ENCODE peak calls at places on chromosomes 5 and 9, in six cellular contexts. X is spleen, U is endothelial cell of umbilical vein, B is mesendoderm, E is fibroblast of lung, C is psoas muscle. S is an unnamed sample. For H3K4me1, the result is how much of the 10 kb centered on the place peaks cover.

GRCh38 chr5:24268482-24269056 is 376.2 kb downstream of the CDH10 start:
- DNase-seq in C (no peak), B (no peak), U (no peak), X (no peak), E (no peak), S (no peak)

GRCh38 chr5:66848749-66849641 is 252.8 kb downstream of the MAST4 start:
- DNase-seq in B (no peak), X (no peak), U (peak), E (peak), C (no peak), S (no peak)

GRCh38 chr5:32814141-32814540 is 103.0 kb downstream of the NPR3 start:
- DNase-seq in U (no peak), C (no peak), E (peak), X (no peak), B (no peak), S (no peak)

GRCh38 chr9:123953601-123954011 is 23.7 kb upstream of the DENND1A start:
- DNase-seq in C (no peak), B (no peak), U (no peak), E (no peak), X (no peak), S (no peak)

GRCh38 chr9:101580076-101580475 is 14.7 kb downstream of the PPP3R2 start:
- DNase-seq in U (no peak), E (no peak), X (no peak), B (no peak), C (no peak), S (no peak)

GRCh38 chr5:55176176-55176818 is 3.3 kb upstream of the CDC20B start:
- DNase-seq in E (peak), X (peak), C (peak), B (peak), U (peak), S (no peak)

GRCh38 chr5:127518319-127518621 is 830 bp downstream of the PRRC1 start:
- DNase-seq in C (no peak), U (no peak), X (no peak), E (peak), B (no peak), S (peak)

GRCh38 chr9:131310833-131311554 is 21.5 kb downstream of the PLPP7 start:
- DNase-seq in E (no peak), U (no peak), C (peak), B (peak), X (peak), S (peak)

GRCh38 chr5:143154495-143155375 is 248.8 kb downstream of the NR3C1 start:
- DNase-seq in C (no peak), B (peak), X (no peak), U (no peak), E (peak), S (no peak)

GRCh38 chr9:121192959-121193645 is 8.6 kb downstream of the RAB14 start:
- DNase-seq in E (peak), X (no peak), U (no peak), B (peak), C (no peak), S (no peak)

GRCh38 chr5:76716456-76717157 is 681 bp downstream of the F2R start:
- DNase-seq in X (peak), B (peak), E (no peak), U (peak), C (no peak), S (no peak)

DNA sequence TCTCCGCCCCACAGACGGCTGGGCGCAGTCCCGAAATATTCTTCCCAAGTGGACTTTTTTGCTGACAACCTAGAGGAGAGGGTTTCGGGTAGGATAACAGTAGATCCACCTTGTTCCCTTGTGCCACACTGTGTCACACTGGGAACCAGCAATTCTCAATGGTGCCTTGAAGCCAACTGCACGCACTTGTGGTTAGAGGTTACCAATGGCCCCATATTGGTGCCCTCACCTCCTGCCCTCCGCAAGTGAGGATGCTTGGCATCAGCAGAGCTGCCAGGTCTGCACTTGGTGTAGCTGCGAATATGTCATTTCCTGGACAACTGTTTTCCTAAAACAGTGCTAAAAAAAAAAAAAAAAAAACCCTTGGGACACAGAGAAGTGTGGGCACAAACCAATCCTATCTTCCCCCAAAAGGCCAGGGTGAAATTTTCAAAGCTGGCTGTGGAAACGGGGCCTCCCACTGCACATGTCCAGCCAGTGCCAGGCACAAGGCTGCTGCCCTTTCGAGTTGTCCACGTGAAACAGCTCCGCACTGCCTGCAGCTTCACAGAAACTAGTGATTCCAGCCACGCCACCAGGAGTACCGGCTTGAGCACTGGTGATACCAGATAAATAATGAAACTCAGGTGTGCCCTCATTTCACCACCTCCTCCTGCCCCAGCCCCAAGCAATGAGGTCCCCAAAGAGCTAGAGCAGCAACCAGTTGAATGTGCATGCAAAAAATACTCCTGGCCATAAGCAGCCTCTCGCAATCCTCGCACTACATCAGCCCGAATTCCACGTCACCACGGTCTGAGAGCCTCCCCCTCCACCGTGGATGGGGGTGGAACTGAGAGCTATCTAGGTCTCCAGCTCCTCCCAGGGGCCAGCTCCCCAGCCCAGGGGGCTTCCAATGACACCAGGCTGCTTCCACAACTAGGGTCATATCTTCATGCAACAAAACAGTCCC is 51.2 kb downstream of the USP20 start:
- DNase-seq in E (no peak), X (peak), C (no peak), U (peak), B (no peak), S (peak)
- H3K4me1 ChIP-seq in E (under half), X (half or more), C (under half), U (under half), B (under half), S (half or more)

GRCh38 chr9:99127372-99128132 is 22.6 kb downstream of the TGFBR1 start:
- DNase-seq in B (no peak), C (no peak), U (no peak), E (peak), X (no peak), S (no peak)
- H3K27ac ChIP-seq in B (no peak), C (peak), U (no peak), E (no peak), X (no peak), S (no peak)

GRCh38 chr5:98789029-98789428 is 15.6 kb downstream of the RGMB start:
- DNase-seq in B (no peak), E (no peak), C (no peak), U (no peak), X (no peak), S (no peak)
- H3K4me3 ChIP-seq in B (no peak), E (no peak), C (no peak), U (no peak), X (no peak), S (no peak)

DNA sequence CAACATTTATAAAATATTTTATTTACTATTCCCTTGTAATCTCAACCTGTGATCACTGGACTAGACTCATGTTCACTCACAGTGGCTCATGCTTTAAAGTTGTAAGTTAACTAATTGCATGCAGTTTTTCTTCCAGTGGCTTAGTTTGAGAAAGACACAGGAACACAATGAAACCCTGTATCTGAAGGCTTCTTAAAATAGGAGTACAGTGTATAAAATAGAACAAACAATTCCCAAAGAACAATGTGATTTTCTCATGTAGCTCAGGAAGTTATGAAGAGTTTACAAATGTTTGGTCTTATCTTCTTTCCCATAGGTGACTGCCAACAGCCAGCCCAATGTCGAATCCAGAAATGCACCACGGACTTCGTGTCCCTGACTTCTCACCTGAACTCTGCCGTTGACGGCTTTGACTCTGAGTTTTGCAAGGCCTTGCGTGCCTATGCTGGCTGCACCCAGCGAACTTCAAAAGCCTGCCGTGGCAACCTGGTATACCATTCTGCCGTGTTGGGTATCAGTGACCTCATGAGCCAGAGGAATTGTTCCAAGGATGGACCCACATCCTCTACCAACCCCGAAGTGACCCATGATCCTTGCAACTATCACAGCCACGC is 5.9 kb downstream of the RGMB start:
- DNase-seq in U (no peak), C (no peak), X (no peak), E (no peak), B (no peak), S (no peak)
- H3K4me1 ChIP-seq in U (under half), C (half or more), X (under half), E (under half), B (under half), S (under half)

GRCh38 chr9:137612741-137613142 is 6.1 kb upstream of the EHMT1 start:
- DNase-seq in C (no peak), U (no peak), E (no peak), B (no peak), X (no peak), S (no peak)
- H3K27ac ChIP-seq in C (no peak), U (no peak), E (peak), B (no peak), X (no peak), S (no peak)

DNA sequence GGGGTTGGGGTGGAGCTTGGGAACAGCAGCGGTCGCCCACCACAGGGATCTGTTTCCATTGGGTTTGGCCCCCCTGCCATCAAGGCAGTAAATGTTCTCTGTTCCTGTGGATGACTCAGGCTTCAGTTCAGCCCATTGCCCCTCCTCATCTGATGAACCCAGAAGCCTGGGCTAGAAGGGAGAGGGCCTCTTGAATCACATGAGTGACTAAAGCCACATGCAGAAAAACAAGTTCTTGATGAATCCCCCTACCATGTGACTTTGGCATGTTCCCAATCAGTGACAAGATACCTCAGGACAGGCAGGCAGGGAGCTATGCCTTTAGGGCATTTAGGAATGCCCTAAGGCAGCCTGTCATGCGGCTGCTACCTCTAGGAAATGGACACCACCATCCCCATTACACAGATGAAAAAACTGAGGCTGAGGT is 2.5 kb downstream of the SH3PXD2B start:
- DNase-seq in X (peak), E (peak), C (no peak), U (peak), B (peak), S (no peak)
- H3K4me3 ChIP-seq in X (peak), E (no peak), C (no peak), U (no peak), B (no peak), S (no peak)

DNA sequence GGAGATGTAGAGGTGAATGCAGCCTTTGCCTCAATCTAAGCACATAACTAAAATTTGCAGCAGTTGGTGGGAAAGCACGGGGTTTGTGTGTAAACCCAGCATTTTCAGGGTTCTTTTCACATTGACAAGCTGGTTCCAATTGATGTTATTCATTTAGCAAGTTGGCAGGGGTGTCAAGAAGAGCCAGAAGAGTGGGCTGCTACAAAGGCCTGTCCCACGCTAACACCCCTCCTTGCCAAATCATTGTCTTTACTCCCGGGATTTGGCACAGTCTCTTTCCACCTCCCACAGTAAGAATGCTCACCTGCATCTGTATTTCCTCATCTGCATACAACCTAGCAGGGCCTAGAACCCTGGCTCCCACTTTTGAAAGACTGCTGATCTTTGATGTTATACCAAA is 11.8 kb downstream of the RGMB start:
- DNase-seq in B (no peak), U (no peak), X (no peak), E (no peak), C (no peak), S (no peak)
- H3K4me1 ChIP-seq in B (under half), U (under half), X (under half), E (under half), C (half or more), S (under half)

S was measured in CD4-positive, alpha-beta memory T cell.